ENCODE peak calls at places on chromosome 10, in six cellular contexts. B, X, G, L, O and E are unnamed samples.

GRCh38 chr10:24456319-24456718 is 247.4 kb downstream of the KIAA1217 start:
- DNase-seq in X (no peak), L (peak), O (no peak), B (peak), G (no peak), E (no peak)

GRCh38 chr10:63348210-63348850 is 117.4 kb downstream of the JMJD1C start:
- DNase-seq in O (no peak), G (no peak), X (no peak), L (no peak), B (peak), E (no peak)

GRCh38 chr10:57791546-57791945 is 476.1 kb downstream of the IPMK start:
- DNase-seq in B (no peak), O (no peak), X (no peak), L (no peak), G (no peak), E (no peak)

GRCh38 chr10:72088879-72089585 is 681 bp upstream of the SPOCK2 start:
- DNase-seq in O (no peak), B (no peak), L (no peak), X (peak), G (peak), E (no peak)

GRCh38 chr10:112539340-112539739 is 92.3 kb downstream of the VTI1A start:
- DNase-seq in G (no peak), B (no peak), O (no peak), X (no peak), L (no peak), E (no peak)

GRCh38 chr10:90352288-90352687 is 505.6 kb downstream of the HTR7 start:
- DNase-seq in X (no peak), L (no peak), B (peak), O (no peak), G (no peak), E (no peak)

GRCh38 chr10:18229839-18230238 is 89.6 kb downstream of the CACNB2 start:
- DNase-seq in L (peak), G (no peak), X (no peak), B (peak), O (no peak), E (no peak)

GRCh38 chr10:69086131-69086530 is 1.8 kb upstream of the SRGN start:
- DNase-seq in B (no peak), G (no peak), L (no peak), O (peak), X (no peak), E (no peak)

GRCh38 chr10:101385866-101386658 is 32.1 kb downstream of the BTRC start:
- DNase-seq in B (no peak), X (no peak), G (no peak), O (no peak), L (no peak), E (no peak)

GRCh38 chr10:5447071-5447470 is 34.7 kb downstream of the NET1 start:
- DNase-seq in L (peak), B (peak), X (no peak), O (no peak), G (no peak), E (no peak)

GRCh38 chr10:110158051-110159005 is 49.1 kb upstream of the MXI1 start:
- DNase-seq in B (no peak), L (no peak), X (no peak), G (no peak), O (no peak), E (no peak)

GRCh38 chr10:100828744-100829102 is 83.3 kb downstream of the PAX2 start:
- DNase-seq in L (no peak), G (peak), O (no peak), X (no peak), B (no peak), E (no peak)

GRCh38 chr10:120229641-120230040 is 227.4 kb upstream of the PLPP4 start:
- DNase-seq in G (no peak), L (no peak), O (no peak), X (no peak), B (no peak), E (no peak)

GRCh38 chr10:129848571-129849451 is 115.3 kb downstream of the EBF3 start:
- DNase-seq in O (no peak), L (no peak), G (no peak), X (no peak), B (no peak), E (no peak)

GRCh38 chr10:93235686-93236085 is 162.0 kb downstream of the CYP26A1 start:
- DNase-seq in O (no peak), X (no peak), L (peak), G (no peak), B (peak), E (no peak)

GRCh38 chr10:72061491-72061890 is 26.9 kb downstream of the SPOCK2 start:
- DNase-seq in O (peak), X (no peak), L (no peak), B (no peak), G (no peak), E (no peak)

GRCh38 chr10:65753532-65753931 is 1172.3 kb upstream of the LRRTM3 start:
- DNase-seq in O (no peak), B (no peak), L (no peak), X (no peak), G (no peak), E (no peak)

GRCh38 chr10:70462349-70462984 is 16.1 kb upstream of the PALD1 start:
- DNase-seq in X (peak), L (no peak), G (no peak), O (no peak), B (no peak), E (no peak)
- TF ChIP-seq CTCF in X (no peak), L (no peak), G (no peak), O (no peak), B (no peak), E (no peak)

GRCh38 chr10:47021850-47022249 is 110.6 kb downstream of the PTPN20 start:
- DNase-seq in O (peak), B (no peak), X (no peak), L (no peak), G (no peak), E (no peak)
- TF ChIP-seq CTCF in O (peak), B (no peak), X (no peak), L (no peak), G (no peak), E (no peak)

DNA sequence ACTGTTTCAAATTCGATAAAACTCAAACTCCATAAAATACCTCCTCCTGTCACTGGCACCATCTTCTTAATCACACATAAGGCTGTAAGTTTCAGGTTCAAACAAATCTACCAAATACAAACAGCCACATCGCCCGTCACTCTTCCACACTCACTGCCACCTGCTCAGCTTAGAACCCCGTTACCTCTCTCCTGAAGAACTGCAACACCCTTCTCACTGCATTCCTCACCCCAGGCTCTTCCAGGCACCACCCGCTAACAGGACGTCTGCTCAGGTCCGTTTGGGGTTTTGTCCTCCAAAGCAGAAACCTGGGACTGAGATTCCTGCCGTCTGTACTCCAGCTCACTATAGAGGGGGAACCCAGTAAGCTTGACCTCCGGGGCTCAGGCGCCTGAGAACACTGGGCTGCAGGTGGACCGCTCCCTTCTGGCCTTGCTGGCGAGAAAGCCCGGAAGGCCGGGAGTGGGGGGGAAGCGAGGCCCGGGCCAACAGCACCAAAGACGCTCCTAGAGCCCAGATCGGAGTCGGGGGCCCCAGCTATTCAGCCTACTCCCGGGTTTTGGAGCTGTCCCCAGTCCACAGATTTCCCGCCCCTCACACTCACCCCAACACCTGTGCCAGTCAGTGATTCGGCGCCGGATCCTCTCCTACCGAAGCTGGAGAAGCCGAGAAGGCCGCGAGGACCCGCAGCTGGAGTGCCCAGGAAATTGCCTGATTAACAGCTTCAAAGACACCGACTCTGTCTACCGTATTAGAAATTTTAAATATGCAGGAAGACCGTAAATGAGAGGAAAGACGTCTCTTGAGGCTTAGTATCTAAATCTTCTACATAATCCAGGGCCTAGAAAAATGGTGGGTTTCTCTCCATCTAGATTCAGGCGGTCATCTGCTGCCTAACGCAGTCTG is at the start of gene AP3M1:
- DNase-seq in B (no peak), X (peak), G (peak), L (peak), O (peak), E (peak)
- TF ChIP-seq CTCF in B (no peak), X (no peak), G (no peak), L (no peak), O (no peak), E (no peak)

GRCh38 chr10:44312401-44312800 is 72.5 kb downstream of the CXCL12 start:
- DNase-seq in G (no peak), O (no peak), X (no peak), B (no peak), L (no peak), E (no peak)

GRCh38 chr10:44308935-44309334 is 76.0 kb downstream of the CXCL12 start:
- DNase-seq in X (no peak), L (no peak), B (no peak), O (no peak), G (no peak), E (no peak)

GRCh38 chr10:44309939-44310761 is 74.7 kb downstream of the CXCL12 start:
- DNase-seq in O (no peak), G (no peak), B (no peak), X (no peak), L (no peak), E (peak)

GRCh38 chr10:44311563-44311905 is 73.4 kb downstream of the CXCL12 start:
- DNase-seq in B (no peak), L (no peak), O (no peak), X (no peak), G (no peak), E (no peak)

GRCh38 chr10:44310762-44311562 is 73.9 kb downstream of the CXCL12 start:
- DNase-seq in L (peak), G (no peak), O (peak), X (peak), B (peak), E (peak)
- TF ChIP-seq CTCF in L (peak), G (peak), O (peak), X (peak), B (peak), E (peak)

GRCh38 chr10:80382989-80383388 is 25.4 kb upstream of the PRXL2A start:
- DNase-seq in O (peak), L (no peak), B (peak), X (no peak), G (peak), E (no peak)
- TF ChIP-seq CTCF in O (peak), L (peak), B (peak), X (peak), G (peak), E (peak)

GRCh38 chr10:43867113-43867512 is 218.4 kb upstream of the ZNF32 start:
- DNase-seq in X (no peak), O (no peak), L (no peak), B (no peak), G (no peak), E (no peak)
- TF ChIP-seq CTCF in X (no peak), O (no peak), L (no peak), B (no peak), G (no peak), E (no peak)

GRCh38 chr10:47309403-47310089 is 9.5 kb downstream of the GDF10 start:
- DNase-seq in L (no peak), B (no peak), X (no peak), G (no peak), O (peak), E (no peak)
- TF ChIP-seq CTCF in L (peak), B (peak), X (peak), G (peak), O (peak), E (no peak)

DNA sequence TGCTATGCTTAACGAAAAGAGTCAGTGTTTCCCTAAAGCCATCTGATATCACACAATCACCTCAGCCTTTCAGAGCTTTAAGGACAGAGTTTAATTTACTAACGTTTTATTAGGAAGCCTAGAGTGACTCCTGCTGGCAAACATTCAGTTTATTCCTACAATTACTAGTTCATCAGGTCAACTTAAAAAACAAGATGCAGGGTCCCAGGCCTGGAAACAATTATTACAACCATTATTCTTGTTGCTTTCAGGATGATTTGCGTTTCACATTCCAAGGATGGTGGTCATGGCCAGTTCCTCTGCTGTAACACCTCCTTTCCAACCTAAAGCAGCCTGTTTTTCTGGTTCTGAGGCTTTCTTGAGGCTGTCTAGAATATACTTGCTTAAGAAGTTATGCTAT is 1.5 kb upstream of the FAM53B start:
- DNase-seq in L (no peak), B (peak), O (no peak), X (no peak), G (no peak), E (no peak)
- TF ChIP-seq CTCF in L (peak), B (peak), O (no peak), X (peak), G (peak), E (peak)